ENCODE peak calls at places on chromosomes 13 and 19, in five cellular contexts. One of them, this sample, is unnamed.

GRCh38 chr19:11797491-11797890 is 832 bp upstream of the ZNF491 start:
- DNase-seq in K562: peak
- DNase-seq in HFF-Myc: peak
- DNase-seq in mammary epithelial cell: peak
- DNase-seq in neural progenitor cell: peak
- DNase-seq in this sample: peak

GRCh38 chr19:39738809-39739208 is 980 bp upstream of the CLC start:
- DNase-seq in mammary epithelial cell: no peak
- DNase-seq in K562: no peak
- DNase-seq in neural progenitor cell: no peak
- DNase-seq in HFF-Myc: no peak
- DNase-seq in this sample: no peak

GRCh38 chr19:18860725-18861124 is 29.0 kb downstream of the UPF1 start:
- DNase-seq in HFF-Myc: no peak
- DNase-seq in mammary epithelial cell: no peak
- DNase-seq in K562: no peak
- DNase-seq in neural progenitor cell: no peak
- DNase-seq in this sample: no peak

GRCh38 chr13:110340812-110341444 is 33.8 kb downstream of the COL4A2 start:
- DNase-seq in neural progenitor cell: no peak
- DNase-seq in HFF-Myc: no peak
- DNase-seq in K562: no peak
- DNase-seq in mammary epithelial cell: peak
- DNase-seq in this sample: no peak

GRCh38 chr19:35055715-35056179 is 14.2 kb downstream of the HPN start:
- DNase-seq in K562: no peak
- DNase-seq in mammary epithelial cell: no peak
- DNase-seq in HFF-Myc: no peak
- DNase-seq in neural progenitor cell: peak
- DNase-seq in this sample: no peak

GRCh38 chr13:31172001-31172400 is 10.3 kb upstream of the HSPH1 start:
- DNase-seq in K562: no peak
- DNase-seq in neural progenitor cell: no peak
- DNase-seq in mammary epithelial cell: peak
- DNase-seq in HFF-Myc: no peak
- DNase-seq in this sample: no peak

GRCh38 chr19:28929026-28929425 is 283.9 kb downstream of the UQCRFS1 start:
- DNase-seq in HFF-Myc: no peak
- DNase-seq in neural progenitor cell: no peak
- DNase-seq in mammary epithelial cell: no peak
- DNase-seq in K562: no peak
- DNase-seq in this sample: no peak

GRCh38 chr13:100508391-100508790 is 80.2 kb downstream of the GGACT start:
- DNase-seq in HFF-Myc: no peak
- DNase-seq in K562: no peak
- DNase-seq in mammary epithelial cell: no peak
- DNase-seq in neural progenitor cell: no peak
- DNase-seq in this sample: no peak

GRCh38 chr13:50127017-50127725 is 111.9 kb downstream of the KCNRG start:
- DNase-seq in K562: no peak
- DNase-seq in neural progenitor cell: peak
- DNase-seq in HFF-Myc: no peak
- DNase-seq in mammary epithelial cell: no peak
- DNase-seq in this sample: no peak

GRCh38 chr19:45213031-45213430 is 32.2 kb downstream of the EXOC3L2 start:
- DNase-seq in K562: peak
- DNase-seq in mammary epithelial cell: no peak
- DNase-seq in HFF-Myc: no peak
- DNase-seq in neural progenitor cell: no peak
- DNase-seq in this sample: no peak

GRCh38 chr19:3710265-3710812 is 2.2 kb downstream of the TJP3 start:
- DNase-seq in HFF-Myc: no peak
- DNase-seq in mammary epithelial cell: peak
- DNase-seq in K562: peak
- DNase-seq in neural progenitor cell: no peak
- DNase-seq in this sample: no peak

GRCh38 chr19:39479916-39480315 is 722 bp upstream of the TIMM50 start:
- DNase-seq in neural progenitor cell: no peak
- DNase-seq in K562: no peak
- DNase-seq in HFF-Myc: no peak
- DNase-seq in mammary epithelial cell: no peak
- DNase-seq in this sample: no peak

GRCh38 chr13:73731564-73731963 is 402.6 kb downstream of the KLF12 start:
- DNase-seq in neural progenitor cell: no peak
- DNase-seq in K562: no peak
- DNase-seq in HFF-Myc: no peak
- DNase-seq in mammary epithelial cell: no peak
- DNase-seq in this sample: no peak
- H3K4me3 ChIP-seq in neural progenitor cell: no peak
- H3K4me3 ChIP-seq in K562: no peak
- H3K4me3 ChIP-seq in HFF-Myc: no peak
- H3K4me3 ChIP-seq in mammary epithelial cell: no peak
- H3K4me3 ChIP-seq in this sample: no peak

GRCh38 chr13:37669845-37670244 is 71.3 kb upstream of the POSTN start:
- DNase-seq in neural progenitor cell: no peak
- DNase-seq in K562: no peak
- DNase-seq in mammary epithelial cell: no peak
- DNase-seq in HFF-Myc: no peak
- DNase-seq in this sample: no peak
- TF ChIP-seq CTCF in neural progenitor cell: no peak
- TF ChIP-seq CTCF in K562: no peak
- TF ChIP-seq CTCF in mammary epithelial cell: no peak
- TF ChIP-seq CTCF in HFF-Myc: no peak
- TF ChIP-seq CTCF in this sample: no peak

DNA sequence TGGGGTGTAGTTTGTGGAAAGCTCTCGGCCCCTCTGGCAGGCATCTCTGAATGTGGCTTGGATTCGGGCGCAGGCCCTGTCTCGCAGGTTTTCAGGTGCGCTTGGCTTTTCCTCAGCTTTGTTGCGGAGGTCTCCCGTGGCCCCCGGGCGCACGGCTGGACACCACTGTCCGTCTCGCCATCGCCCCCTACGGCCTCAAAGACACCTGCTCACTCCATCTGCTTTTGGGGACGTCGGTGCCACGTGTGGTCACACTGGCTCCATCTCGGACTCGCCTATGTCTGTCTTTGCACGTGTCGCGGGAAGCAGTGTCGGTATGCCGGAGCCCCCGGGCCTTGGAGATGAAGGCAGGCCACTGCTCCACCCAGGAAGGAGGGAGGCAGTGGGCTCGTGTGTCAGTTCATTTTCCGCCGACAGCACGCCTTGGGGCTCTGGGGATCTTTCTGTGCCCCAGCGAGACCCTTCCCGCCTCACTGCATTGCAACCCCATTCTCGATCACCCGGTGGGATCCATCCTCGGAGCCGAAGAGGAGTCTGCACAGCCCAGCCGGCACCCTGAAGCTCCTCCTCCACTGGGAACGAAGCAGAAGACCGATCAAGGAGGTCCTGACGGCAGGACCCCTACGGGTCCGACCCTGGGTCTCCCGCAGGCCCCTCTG is 42.1 kb downstream of the ZNF146 start:
- DNase-seq in HFF-Myc: no peak
- DNase-seq in neural progenitor cell: no peak
- DNase-seq in mammary epithelial cell: no peak
- DNase-seq in K562: no peak
- DNase-seq in this sample: no peak
- H3K4me3 ChIP-seq in HFF-Myc: peak
- H3K4me3 ChIP-seq in neural progenitor cell: no peak
- H3K4me3 ChIP-seq in mammary epithelial cell: no peak
- H3K4me3 ChIP-seq in K562: no peak
- H3K4me3 ChIP-seq in this sample: peak

DNA sequence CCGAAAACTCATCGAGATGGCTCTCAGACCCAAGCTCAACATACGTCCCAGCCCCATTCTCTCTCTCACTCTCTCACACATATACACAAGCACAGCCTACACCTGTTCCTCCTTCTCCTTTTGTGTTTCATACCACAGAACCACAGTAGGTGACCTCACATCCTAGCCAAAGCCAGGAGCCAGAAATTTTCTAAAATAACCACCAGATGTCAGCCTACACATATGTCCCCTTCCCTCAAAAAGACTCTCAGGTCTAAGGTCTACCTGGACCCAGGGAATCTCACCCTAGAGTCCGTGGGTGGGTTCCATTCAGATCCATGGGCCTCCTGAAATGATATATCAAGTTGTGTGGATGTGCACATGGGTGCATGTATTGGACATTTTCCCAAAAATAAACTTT is 104.2 kb upstream of the IPO5 start:
- DNase-seq in mammary epithelial cell: peak
- DNase-seq in neural progenitor cell: peak
- DNase-seq in K562: peak
- DNase-seq in HFF-Myc: peak
- DNase-seq in this sample: no peak
- TF ChIP-seq CTCF in mammary epithelial cell: peak
- TF ChIP-seq CTCF in neural progenitor cell: peak
- TF ChIP-seq CTCF in K562: peak
- TF ChIP-seq CTCF in HFF-Myc: peak
- TF ChIP-seq CTCF in this sample: peak

GRCh38 chr19:48500830-48501445 is 10.7 kb downstream of the LMTK3 start:
- DNase-seq in neural progenitor cell: no peak
- DNase-seq in HFF-Myc: no peak
- DNase-seq in K562: no peak
- DNase-seq in mammary epithelial cell: no peak
- DNase-seq in this sample: no peak
- H3K4me3 ChIP-seq in neural progenitor cell: peak
- H3K4me3 ChIP-seq in HFF-Myc: no peak
- H3K4me3 ChIP-seq in K562: peak
- H3K4me3 ChIP-seq in mammary epithelial cell: peak
- H3K4me3 ChIP-seq in this sample: no peak

GRCh38 chr19:33906578-33907335 is 110.1 kb downstream of the KCTD15 start:
- DNase-seq in K562: no peak
- DNase-seq in HFF-Myc: no peak
- DNase-seq in neural progenitor cell: peak
- DNase-seq in mammary epithelial cell: peak
- DNase-seq in this sample: peak
- TF ChIP-seq CTCF in K562: no peak
- TF ChIP-seq CTCF in HFF-Myc: no peak
- TF ChIP-seq CTCF in neural progenitor cell: no peak
- TF ChIP-seq CTCF in mammary epithelial cell: no peak
- TF ChIP-seq CTCF in this sample: no peak

DNA sequence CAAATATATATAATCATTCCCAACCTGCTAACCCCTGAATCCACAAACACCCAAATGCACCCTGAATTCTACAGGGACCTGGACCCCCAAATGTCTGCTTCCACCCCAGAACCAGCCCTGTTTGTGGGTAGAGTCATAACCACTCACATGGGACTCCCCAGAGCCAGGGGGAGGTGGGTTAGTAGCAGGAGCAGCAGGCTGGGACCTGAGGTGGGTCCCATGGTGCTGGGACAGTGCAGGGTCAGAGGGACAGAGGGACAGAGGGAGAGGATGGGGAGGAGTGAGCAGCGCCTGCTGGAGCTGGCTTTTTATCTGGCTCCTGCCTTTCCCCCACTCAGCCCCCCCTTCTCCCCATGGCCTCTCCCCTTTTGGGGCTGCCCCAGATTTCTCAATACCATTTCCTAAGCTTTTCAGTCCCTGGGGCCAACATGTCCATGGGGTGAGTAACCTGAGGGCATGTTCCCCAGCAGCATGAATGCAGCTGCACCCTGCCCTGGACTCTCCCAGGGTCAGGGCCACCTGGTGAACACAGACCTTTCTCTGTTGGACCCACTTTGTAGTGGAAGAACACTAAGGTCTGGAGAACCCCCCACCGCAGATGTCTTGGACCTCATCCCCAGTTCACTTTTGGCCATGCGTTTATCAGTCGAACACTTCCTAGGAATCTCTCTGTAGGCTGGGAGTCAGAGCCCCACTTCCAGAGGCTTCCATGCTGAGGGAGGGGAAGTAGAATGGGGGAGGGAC is at the start of gene C3:
- DNase-seq in mammary epithelial cell: peak
- DNase-seq in neural progenitor cell: no peak
- DNase-seq in HFF-Myc: no peak
- DNase-seq in K562: no peak
- DNase-seq in this sample: no peak
- H3K4me3 ChIP-seq in mammary epithelial cell: no peak
- H3K4me3 ChIP-seq in neural progenitor cell: no peak
- H3K4me3 ChIP-seq in HFF-Myc: no peak
- H3K4me3 ChIP-seq in K562: no peak
- H3K4me3 ChIP-seq in this sample: no peak